ENCODE peak calls at places on chromosomes 7 and 10, in ten cellular contexts. T is PC-9; U is dorsolateral prefrontal cortex; X is esophagus squamous epithelium; N is left ventricle myocardium inferior; R is effector memory CD4-positive, alpha-beta T cell; J is foreskin keratinocyte; G is endodermal cell; V is tibial nerve; E is Peyer's patch. F is an unnamed sample.

GRCh38 chr10:46555713-46556514 is 544 bp downstream of the GPRIN2 start:
- DNase-seq in T (peak; percentile 31), U (peak; percentile 35), X (no peak), N (peak; percentile 19), R (no peak), J (no peak), G (peak; percentile 96), V (peak; percentile 4), E (peak; percentile 84), F (peak; percentile 93)

GRCh38 chr7:29350351-29350750 is 155.8 kb downstream of the CHN2 start:
- DNase-seq in T (no peak), U (no peak), X (no peak), N (no peak), R (no peak), J (no peak), G (no peak), V (no peak), E (no peak), F (no peak)

GRCh38 chr10:60382946-60383681 is 6.6 kb downstream of the ANK3 start:
- DNase-seq in T (peak; percentile 88), U (no peak), X (no peak), N (no peak), R (no peak), J (peak; percentile 55), G (no peak), V (no peak), E (no peak), F (no peak)

GRCh38 chr7:16905300-16906044 is 23.7 kb upstream of the AGR3 start:
- DNase-seq in T (peak; percentile 71), U (no peak), X (no peak), N (no peak), R (no peak), J (no peak), G (no peak), V (no peak), E (no peak), F (no peak)

GRCh38 chr10:16735626-16736025 is 81.6 kb downstream of the RSU1 start:
- DNase-seq in T (no peak), U (no peak), X (no peak), N (no peak), R (no peak), J (no peak), G (no peak), V (no peak), E (no peak), F (no peak)

GRCh38 chr7:149624006-149624405 is 126.4 kb upstream of the ZNF746 start:
- DNase-seq in T (no peak), U (peak; percentile 32), X (no peak), N (no peak), R (no peak), J (peak; percentile 12), G (peak; percentile 66), V (no peak), E (peak; percentile 65), F (no peak)

GRCh38 chr10:112658900-112659328 is 211.9 kb downstream of the VTI1A start:
- DNase-seq in T (peak; percentile 85), U (no peak), X (no peak), N (no peak), R (no peak), J (peak; percentile 44), G (no peak), V (no peak), E (no peak), F (no peak)

GRCh38 chr10:129483427-129484010 is 16.5 kb downstream of the MGMT start:
- DNase-seq in T (no peak), U (no peak), X (no peak), N (no peak), R (no peak), J (no peak), G (no peak), V (no peak), E (no peak), F (no peak)

GRCh38 chr10:95508730-95509129 is 52.4 kb downstream of the SORBS1 start:
- DNase-seq in T (no peak), U (no peak), X (no peak), N (no peak), R (no peak), J (no peak), G (peak; percentile 55), V (peak; percentile 11), E (no peak), F (no peak)

GRCh38 chr10:23194471-23194965 is 2.4 kb downstream of the PTF1A start:
- DNase-seq in T (no peak), U (no peak), X (no peak), N (no peak), R (no peak), J (no peak), G (no peak), V (no peak), E (no peak), F (no peak)

GRCh38 chr10:23195846-23196200 is 3.7 kb downstream of the PTF1A start:
- DNase-seq in T (no peak), U (no peak), X (no peak), N (no peak), R (no peak), J (no peak), G (no peak), V (no peak), E (no peak), F (no peak)

GRCh38 chr10:23196201-23196600 is 4.1 kb downstream of the PTF1A start:
- DNase-seq in T (no peak), U (no peak), X (no peak), N (no peak), R (no peak), J (no peak), G (no peak), V (no peak), E (no peak), F (no peak)

GRCh38 chr10:23193435-23194074 is 1.4 kb downstream of the PTF1A start:
- DNase-seq in T (no peak), U (no peak), X (no peak), N (no peak), R (no peak), J (no peak), G (no peak), V (no peak), E (no peak), F (no peak)

DNA sequence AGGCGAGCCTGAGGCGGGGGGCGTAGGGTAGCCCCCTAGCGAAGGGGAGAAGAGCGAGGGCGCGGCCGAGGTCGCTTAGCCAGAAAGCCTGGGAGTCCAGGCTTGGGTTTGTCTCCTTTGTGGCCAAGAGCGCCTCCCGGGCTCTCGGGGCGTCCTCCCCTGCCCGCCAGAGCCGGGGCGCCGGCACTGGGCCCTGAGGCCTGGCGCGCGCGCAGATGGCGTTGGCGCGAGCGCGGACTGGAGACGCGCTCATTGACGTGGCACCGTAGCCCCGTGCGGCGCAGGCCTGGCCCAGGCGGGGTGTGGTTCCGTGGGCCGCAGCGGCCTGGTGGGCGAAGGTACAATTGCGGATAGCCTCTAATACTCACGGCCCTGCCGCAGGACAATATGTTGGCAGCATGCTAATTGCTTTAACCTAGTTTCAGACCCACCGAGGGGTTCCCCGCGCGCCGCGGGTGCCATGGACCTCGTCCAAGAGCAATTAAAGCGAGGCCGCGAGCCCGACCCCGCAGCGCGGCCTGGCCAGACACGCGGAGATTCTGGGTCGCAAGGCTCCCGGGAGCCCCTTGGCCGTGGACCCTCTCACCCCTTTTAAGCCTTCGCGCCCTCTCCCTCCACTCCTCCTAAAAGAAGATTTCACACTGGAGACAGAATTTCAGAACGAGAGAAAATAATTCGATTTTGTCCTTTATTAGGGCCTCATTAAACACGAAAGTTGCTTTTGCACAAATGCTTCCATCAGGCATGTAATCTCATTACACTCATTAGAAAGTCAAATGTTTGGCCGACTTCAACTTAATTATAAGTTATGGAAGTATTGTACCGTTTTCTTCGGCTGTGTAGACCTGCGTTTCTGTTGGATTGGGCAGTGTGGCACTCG is 3.1 kb downstream of the PTF1A start:
- DNase-seq in T (no peak), U (no peak), X (no peak), N (no peak), R (no peak), J (no peak), G (no peak), V (no peak), E (no peak), F (peak; percentile 41)
- H3K27me3 ChIP-seq in T (no peaks in the 10 kb centered on the region), U (peaks cover 93% of the 10 kb centered on the region), X (peaks cover 100% of the 10 kb centered on the region), N (peaks cover 100% of the 10 kb centered on the region), R (peaks cover 20% of the 10 kb centered on the region), J (peaks cover 98% of the 10 kb centered on the region), G (peaks cover 100% of the 10 kb centered on the region), V (no peaks in the 10 kb centered on the region), E (peaks cover 38% of the 10 kb centered on the region), F (peaks cover 93% of the 10 kb centered on the region)

DNA sequence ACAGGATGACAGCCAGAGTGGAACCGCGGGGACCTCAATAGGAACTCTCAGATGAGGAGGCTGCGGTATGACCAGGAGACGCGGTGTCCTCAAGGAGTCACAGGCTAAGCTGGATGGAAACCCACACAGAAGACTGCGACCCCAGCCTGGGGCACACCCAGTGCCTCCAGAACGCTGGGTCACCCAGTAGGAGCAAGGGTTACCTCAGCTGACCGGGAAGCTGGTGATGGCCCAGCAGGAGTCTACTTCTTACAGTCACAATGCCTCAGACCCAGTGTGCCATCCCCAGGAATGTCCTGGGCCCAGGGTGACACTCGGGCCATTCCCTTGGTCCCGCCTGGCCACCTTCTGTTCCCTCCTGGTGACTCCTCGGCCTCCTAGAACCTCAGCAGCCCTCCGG is 29.9 kb downstream of the CNPY1 start:
- DNase-seq in T (no peak), U (no peak), X (no peak), N (no peak), R (no peak), J (no peak), G (peak; percentile 25), V (no peak), E (no peak), F (no peak)
- H3K27me3 ChIP-seq in T (peaks cover 98% of the 10 kb centered on the region), U (peaks cover 17% of the 10 kb centered on the region), X (peaks cover 91% of the 10 kb centered on the region), N (peaks cover 100% of the 10 kb centered on the region), R (peaks cover 20% of the 10 kb centered on the region), J (peaks cover 26% of the 10 kb centered on the region), G (peaks cover 95% of the 10 kb centered on the region), V (no peaks in the 10 kb centered on the region), E (no peaks in the 10 kb centered on the region), F (peaks cover 26% of the 10 kb centered on the region)

GRCh38 chr7:155410436-155410835 is 47.5 kb upstream of the EN2 start:
- DNase-seq in T (no peak), U (no peak), X (no peak), N (no peak), R (no peak), J (no peak), G (peak; percentile 65), V (no peak), E (no peak), F (peak; percentile 46)
- H3K27me3 ChIP-seq in T (peaks cover 81% of the 10 kb centered on the region), U (peaks cover 21% of the 10 kb centered on the region), X (peaks cover 51% of the 10 kb centered on the region), N (peaks cover 66% of the 10 kb centered on the region), R (peaks cover 4% of the 10 kb centered on the region), J (peaks cover 28% of the 10 kb centered on the region), G (peaks cover 24% of the 10 kb centered on the region), V (no peaks in the 10 kb centered on the region), E (no peaks in the 10 kb centered on the region), F (no peaks in the 10 kb centered on the region)

GRCh38 chr7:110568388-110568787 is 522.5 kb upstream of the LRRN3 start:
- DNase-seq in T (no peak), U (no peak), X (no peak), N (no peak), R (no peak), J (no peak), G (no peak), V (no peak), E (no peak), F (no peak)

GRCh38 chr7:110568932-110569331 is 522.0 kb upstream of the LRRN3 start:
- DNase-seq in T (no peak), U (no peak), X (no peak), N (no peak), R (no peak), J (no peak), G (no peak), V (no peak), E (no peak), F (no peak)

GRCh38 chr7:110573862-110574528 is 516.9 kb upstream of the LRRN3 start:
- DNase-seq in T (peak; percentile 82), U (no peak), X (no peak), N (no peak), R (no peak), J (peak; percentile 77), G (no peak), V (no peak), E (no peak), F (no peak)

GRCh38 chr7:110569486-110569885 is 521.4 kb upstream of the LRRN3 start:
- DNase-seq in T (no peak), U (no peak), X (no peak), N (no peak), R (no peak), J (no peak), G (no peak), V (no peak), E (no peak), F (no peak)
- H3K27me3 ChIP-seq in T (no peaks in the 10 kb centered on the region), U (no peaks in the 10 kb centered on the region), X (no peaks in the 10 kb centered on the region), N (no peaks in the 10 kb centered on the region), R (no peaks in the 10 kb centered on the region), J (no peaks in the 10 kb centered on the region), G (no peaks in the 10 kb centered on the region), V (no peaks in the 10 kb centered on the region), E (no peaks in the 10 kb centered on the region), F (no peaks in the 10 kb centered on the region)

F was measured in H9.